ENCODE peak calls at places on chromosomes 1 and 21, in nine cellular contexts. H is ovary; F is A172; P is stimulated activated CD4-positive, alpha-beta T cell treated with anti-CD3 and anti-CD28 coated beads, TNF-alpha, amount 100 ng/mL, for 1 hour; W is amniotic stem cell; M is NCI-H1930; N is SIG-M5; U is stimulated activated CD8-positive, alpha-beta memory T cell treated with anti-CD3 and anti-CD28 coated beads, Interleukin-4, amount 100 ng/mL, for 4 hours; R is activated gamma-delta T cell treated with Interleukin-2 at 50 U/mL for 16 hours. X is an unnamed sample.
A peak's percentile ranks its signal among the peaks of the same experiment; 100 is the strongest.

GRCh38 chr1:219573960-219574359 is 38.9 kb downstream of the ZC3H11B start:
- DNase-seq in H (no peak), F (no peak), P (no peak), W (no peak), M (no peak), N (no peak), U (no peak), R (no peak), X (no peak)

GRCh38 chr1:95223110-95223509 is 10.9 kb upstream of the RWDD3 start:
- DNase-seq in H (no peak), F (no peak), P (no peak), W (no peak), M (no peak), N (no peak), U (no peak), R (no peak), X (no peak)

GRCh38 chr1:66296901-66297300 is 237.1 kb upstream of the SGIP1 start:
- DNase-seq in H (no peak), F (no peak), P (no peak), W (no peak), M (no peak), N (no peak), U (no peak), R (no peak), X (no peak)

GRCh38 chr1:53350853-53351767 is 23.2 kb upstream of the LRP8 start:
- DNase-seq in H (no peak), F (no peak), P (no peak), W (no peak), M (no peak), N (no peak), U (no peak), R (no peak), X (no peak)

GRCh38 chr1:59415286-59415850 is 118.5 kb downstream of the FGGY start:
- DNase-seq in H (no peak), F (no peak), P (no peak), W (no peak), M (no peak), N (no peak), U (no peak), R (no peak), X (no peak)

GRCh38 chr21:27759091-27759659 is 792.3 kb upstream of the ADAMTS5 start:
- DNase-seq in H (no peak), F (no peak), P (no peak), W (no peak), M (no peak), N (no peak), U (no peak), R (no peak), X (peak; percentile 38)

GRCh38 chr1:213065800-213066199 is 14.8 kb downstream of the RPS6KC1 start:
- DNase-seq in H (no peak), F (no peak), P (no peak), W (no peak), M (no peak), N (no peak), U (no peak), R (no peak), X (no peak)

GRCh38 chr1:33410091-33410701 is 20.7 kb downstream of the PHC2 start:
- DNase-seq in H (no peak), F (no peak), P (no peak), W (no peak), M (no peak), N (no peak), U (no peak), R (no peak), X (no peak)

GRCh38 chr21:36499578-36500471 is 19.9 kb upstream of the CLDN14 start:
- DNase-seq in H (no peak), F (peak; percentile 60), P (no peak), W (no peak), M (no peak), N (no peak), U (no peak), R (no peak), X (no peak)

GRCh38 chr1:39317910-39318633 is 113.6 kb downstream of the MACF1 start:
- DNase-seq in H (no peak), F (peak; percentile 88), P (no peak), W (no peak), M (no peak), N (no peak), U (no peak), R (no peak), X (no peak)

GRCh38 chr1:71049951-71050598 is 2.5 kb upstream of the PTGER3 start:
- DNase-seq in H (no peak), F (peak; percentile 72), P (no peak), W (peak; percentile 69), M (peak; percentile 41), N (no peak), U (no peak), R (no peak), X (no peak)

GRCh38 chr1:59128784-59129227 is 168.1 kb upstream of the FGGY start:
- DNase-seq in H (no peak), F (peak; percentile 89), P (no peak), W (no peak), M (no peak), N (no peak), U (no peak), R (no peak), X (no peak)

GRCh38 chr1:25673962-25674928 is 57.7 kb downstream of the MAN1C1 start:
- DNase-seq in H (no peak), F (peak; percentile 6), P (no peak), W (no peak), M (no peak), N (no peak), U (no peak), R (no peak), X (no peak)

GRCh38 chr21:25005388-25005787 is 601.9 kb downstream of the MRPL39 start:
- DNase-seq in H (no peak), F (peak; percentile 12), P (no peak), W (no peak), M (no peak), N (peak; percentile 84), U (no peak), R (no peak), X (no peak)

GRCh38 chr1:112396668-112397025 is 633 bp downstream of the CTTNBP2NL start:
- DNase-seq in H (no peak), F (peak; percentile 41), P (no peak), W (no peak), M (no peak), N (no peak), U (no peak), R (no peak), X (no peak)

GRCh38 chr1:152111515-152111968 is 3.7 kb downstream of the TCHH start:
- DNase-seq in H (no peak), F (no peak), P (no peak), W (no peak), M (no peak), N (no peak), U (no peak), R (no peak), X (peak; percentile 52)

GRCh38 chr1:19735419-19736127 is 64.1 kb downstream of the TMCO4 start:
- DNase-seq in H (no peak), F (peak; percentile 89), P (no peak), W (peak; percentile 58), M (no peak), N (no peak), U (no peak), R (no peak), X (peak; percentile 71)

GRCh38 chr1:210117681-210118170 is 114.9 kb upstream of the SERTAD4 start:
- DNase-seq in H (no peak), F (no peak), P (no peak), W (no peak), M (no peak), N (no peak), U (no peak), R (no peak), X (no peak)